ENCODE peak calls at places on chromosomes 1 and 21, in nine cellular contexts. I is lower leg skin, B is BJ, K is left ventricle myocardium inferior, R is astrocyte of the spinal cord, M is uterus, F is mammary epithelial cell, G is BE2C, V is NB4. N is an unnamed sample.
A peak's percentile ranks its signal among the peaks of the same experiment; 100 is the strongest.

GRCh38 chr21:32520885-32521735 is 64.2 kb downstream of the TCP10L start:
- DNase-seq in I (peak; percentile 77), B (peak; percentile 45), K (peak; percentile 94), R (peak; percentile 91), M (peak; percentile 91), F (peak; percentile 68), G (peak; percentile 69), V (peak; percentile 84), N (peak; percentile 98)

GRCh38 chr1:56798053-56798471 is 21.1 kb downstream of the FYB2 start:
- DNase-seq in I (no peak), B (peak; percentile 42), K (no peak), R (peak; percentile 51), M (no peak), F (no peak), G (no peak), V (no peak), N (peak; percentile 56)

GRCh38 chr1:26164036-26164927 is 4.5 kb downstream of the C1orf232 start:
- DNase-seq in I (no peak), B (no peak), K (peak; percentile 45), R (no peak), M (peak; percentile 37), F (no peak), G (peak; percentile 46), V (peak; percentile 47), N (no peak)

GRCh38 chr1:13652238-13652637 is 47.8 kb upstream of the PRDM2 start:
- DNase-seq in I (no peak), B (no peak), K (no peak), R (no peak), M (no peak), F (no peak), G (no peak), V (no peak), N (peak; percentile 23)

GRCh38 chr1:22326931-22327330 is 124.7 kb upstream of the ZBTB40 start:
- DNase-seq in I (no peak), B (no peak), K (no peak), R (no peak), M (no peak), F (no peak), G (no peak), V (no peak), N (no peak)

GRCh38 chr21:25506887-25507286 is 100.4 kb downstream of the MRPL39 start:
- DNase-seq in I (no peak), B (no peak), K (no peak), R (peak; percentile 61), M (no peak), F (no peak), G (no peak), V (no peak), N (peak; percentile 70)

GRCh38 chr1:58035523-58035922 is 511.0 kb downstream of the OMA1 start:
- DNase-seq in I (no peak), B (no peak), K (no peak), R (no peak), M (no peak), F (no peak), G (no peak), V (peak; percentile 15), N (no peak)

GRCh38 chr1:212575333-212575732 is 33.2 kb upstream of the ATF3 start:
- DNase-seq in I (no peak), B (no peak), K (no peak), R (no peak), M (no peak), F (no peak), G (no peak), V (no peak), N (no peak)

GRCh38 chr1:246784621-246785535 is 60.7 kb downstream of the SCCPDH start:
- DNase-seq in I (no peak), B (no peak), K (no peak), R (peak; percentile 76), M (no peak), F (no peak), G (no peak), V (peak; percentile 94), N (peak; percentile 84)

GRCh38 chr1:147804942-147805723 is 44.7 kb upstream of the GJA5 start:
- DNase-seq in I (no peak), B (no peak), K (no peak), R (no peak), M (no peak), F (no peak), G (no peak), V (no peak), N (no peak)

GRCh38 chr1:232844791-232845190 is 39.6 kb downstream of the MAP10 start:
- DNase-seq in I (no peak), B (no peak), K (no peak), R (peak; percentile 32), M (no peak), F (peak; percentile 55), G (no peak), V (no peak), N (peak; percentile 52)

GRCh38 chr1:33349081-33349759 is 28.3 kb upstream of the A3GALT2 start:
- DNase-seq in I (no peak), B (no peak), K (peak; percentile 60), R (no peak), M (peak; percentile 52), F (no peak), G (peak; percentile 21), V (peak; percentile 70), N (peak; percentile 62)

GRCh38 chr1:36322085-36322785 is 1.2 kb downstream of the EVA1B start:
- DNase-seq in I (no peak), B (no peak), K (no peak), R (no peak), M (peak; percentile 35), F (no peak), G (no peak), V (peak; percentile 36), N (peak; percentile 40)

GRCh38 chr1:92728687-92729086 is 56.2 kb downstream of the EVI5 start:
- DNase-seq in I (no peak), B (no peak), K (no peak), R (no peak), M (no peak), F (peak; percentile 64), G (no peak), V (peak; percentile 44), N (no peak)

GRCh38 chr1:36157115-36157903 is 1.3 kb downstream of the MAP7D1 start:
- DNase-seq in I (no peak), B (no peak), K (no peak), R (no peak), M (no peak), F (peak; percentile 37), G (no peak), V (peak; percentile 33), N (peak; percentile 60)

DNA sequence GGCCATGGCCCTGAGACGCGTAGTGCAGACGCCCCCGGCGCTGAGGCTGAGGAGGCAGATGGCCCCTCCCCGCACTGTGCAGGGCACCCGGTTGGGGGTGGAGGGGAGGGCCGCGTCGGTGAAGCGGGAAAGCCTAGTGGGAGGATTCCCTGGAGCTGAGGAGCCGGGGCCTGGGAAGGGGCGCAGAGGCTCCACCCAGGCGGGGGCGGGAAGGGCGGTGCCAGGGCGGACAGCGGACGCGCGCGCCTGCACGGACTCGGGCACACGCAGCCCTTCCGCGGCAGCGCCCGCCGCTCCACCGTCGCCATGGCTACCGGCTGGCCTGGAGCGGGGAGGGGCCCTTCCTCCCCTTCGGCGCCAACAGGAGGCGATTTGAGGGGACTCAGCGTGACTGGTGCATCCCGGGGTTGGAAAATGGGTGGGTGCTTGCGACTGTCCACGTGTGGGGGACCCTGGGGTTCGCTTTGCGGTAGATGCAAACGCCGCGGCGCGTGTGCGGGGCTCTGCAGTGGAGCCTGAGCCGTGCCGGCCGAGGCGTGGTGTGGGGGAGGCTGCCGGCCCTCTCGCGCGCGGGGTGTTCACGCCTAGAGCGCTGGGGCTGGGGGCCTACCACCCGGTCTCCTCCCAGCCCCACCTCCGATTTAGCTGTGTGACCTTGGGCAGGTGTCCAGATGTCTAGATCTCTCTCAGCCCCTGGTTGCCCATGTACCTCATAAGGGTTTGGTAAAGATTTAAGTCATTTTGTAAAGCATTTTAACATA is 35.1 kb downstream of the PTPRF start:
- DNase-seq in I (no peak), B (no peak), K (peak; percentile 62), R (peak; percentile 39), M (peak; percentile 72), F (no peak), G (peak; percentile 79), V (peak; percentile 45), N (peak; percentile 48)
- H3K4me3 ChIP-seq in I (no peak overlapping the region), B (peak overlapping the region; percentile 49), K (peak overlapping the region; percentile 75), R (peak overlapping the region; percentile 44), M (peak overlapping the region; percentile 42), F (no peak overlapping the region), G (peak overlapping the region; percentile 53), V (no peak overlapping the region), N (peak overlapping the region; percentile 59)

GRCh38 chr1:2133879-2134215 is 60.7 kb downstream of the FAAP20 start:
- DNase-seq in I (no peak), B (no peak), K (peak; percentile 19), R (no peak), M (no peak), F (no peak), G (no peak), V (no peak), N (no peak)

GRCh38 chr1:2133039-2133878 is 61.3 kb downstream of the FAAP20 start:
- DNase-seq in I (peak; percentile 97), B (peak; percentile 93), K (peak; percentile 99), R (peak; percentile 98), M (peak; percentile 99), F (peak; percentile 89), G (peak; percentile 99), V (peak; percentile 96), N (peak; percentile 99)

GRCh38 chr1:2134232-2134603 is 60.4 kb downstream of the FAAP20 start:
- DNase-seq in I (no peak), B (no peak), K (no peak), R (no peak), M (no peak), F (no peak), G (no peak), V (no peak), N (no peak)

GRCh38 chr1:2130871-2131289 is 63.7 kb downstream of the FAAP20 start:
- DNase-seq in I (no peak), B (no peak), K (peak; percentile 9), R (no peak), M (no peak), F (no peak), G (no peak), V (no peak), N (no peak)

GRCh38 chr1:2132222-2133038 is 62.1 kb downstream of the FAAP20 start:
- DNase-seq in I (no peak), B (no peak), K (peak; percentile 30), R (peak; percentile 71), M (peak; percentile 55), F (peak; percentile 69), G (peak; percentile 64), V (peak; percentile 72), N (peak; percentile 80)
- TF ChIP-seq CTCF in I (no peak), B (peak; percentile 79), K (peak; percentile 67), R (peak; percentile 71), M (peak; percentile 59), F (peak; percentile 18), G (peak; percentile 55), V (peak; percentile 69), N (peak; percentile 81)

DNA sequence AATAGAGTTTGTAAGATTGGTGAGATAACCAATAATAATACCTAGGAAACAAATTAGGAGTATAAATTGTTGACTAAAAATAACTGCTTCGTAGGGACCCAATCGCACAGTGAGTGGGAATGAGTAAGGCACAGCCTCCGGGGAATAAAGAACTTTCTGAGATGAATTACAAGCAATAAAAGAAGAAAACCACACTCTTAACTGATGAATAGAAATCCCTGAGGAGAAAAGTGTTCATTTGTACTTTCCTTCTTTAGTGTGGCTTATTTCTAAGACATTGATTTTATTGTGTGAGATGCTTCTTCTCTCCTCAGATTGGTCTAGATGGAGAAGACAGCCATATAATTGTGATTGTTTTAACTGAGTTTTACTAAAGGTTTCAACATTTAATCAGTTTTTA is 443.4 kb upstream of the PRMT6 start:
- DNase-seq in I (no peak), B (no peak), K (no peak), R (no peak), M (no peak), F (peak; percentile 14), G (no peak), V (no peak), N (no peak)
- H3K4me3 ChIP-seq in I (no peak overlapping the region), B (no peak overlapping the region), K (no peak overlapping the region), R (no peak overlapping the region), M (no peak overlapping the region), F (no peak overlapping the region), G (no peak overlapping the region), V (no peak overlapping the region), N (no peak overlapping the region)

GRCh38 chr1:42657981-42658879 is at the start of gene PPIH:
- DNase-seq in I (peak; percentile 94), B (peak; percentile 49), K (peak; percentile 94), R (peak; percentile 89), M (peak; percentile 94), F (peak; percentile 90), G (peak; percentile 89), V (peak; percentile 96), N (peak; percentile 93)
- TF ChIP-seq CTCF in I (no peak), B (peak; percentile 40), K (peak; percentile 62), R (peak; percentile 17), M (peak; percentile 47), F (peak; percentile 40), G (no peak), V (no peak), N (peak; percentile 29)

N was measured in choroid plexus epithelial cell.